ENCODE peak calls at places on chromosomes 4 and X, in nine cellular contexts. One of them, this sample, is unnamed.

GRCh38 chr4:555566-556275 is 20.4 kb downstream of the TMEM271 start:
- DNase-seq in CD8-positive, alpha-beta T cell: no peak
- DNase-seq in WTC11: no peak
- DNase-seq in activated CD4-positive, alpha-beta T cell treated with anti-CD3 and anti-CD28 coated beads, Interleukin-2, amount 50 U/mL, for 1 hour: no peak
- DNase-seq in HCEC 1CT: no peak
- DNase-seq in tibial nerve: no peak
- DNase-seq in uterus: no peak
- DNase-seq in cardiac septum: peak
- DNase-seq in islet precursor cell: peak
- DNase-seq in this sample: no peak

GRCh38 chr4:143581331-143581961 is 67.9 kb downstream of the SMARCA5 start:
- DNase-seq in CD8-positive, alpha-beta T cell: no peak
- DNase-seq in WTC11: peak
- DNase-seq in activated CD4-positive, alpha-beta T cell treated with anti-CD3 and anti-CD28 coated beads, Interleukin-2, amount 50 U/mL, for 1 hour: no peak
- DNase-seq in HCEC 1CT: no peak
- DNase-seq in tibial nerve: no peak
- DNase-seq in uterus: no peak
- DNase-seq in cardiac septum: no peak
- DNase-seq in islet precursor cell: peak
- DNase-seq in this sample: no peak

GRCh38 chr4:100362363-100362762 is 155.5 kb downstream of the EMCN start:
- DNase-seq in CD8-positive, alpha-beta T cell: no peak
- DNase-seq in WTC11: no peak
- DNase-seq in activated CD4-positive, alpha-beta T cell treated with anti-CD3 and anti-CD28 coated beads, Interleukin-2, amount 50 U/mL, for 1 hour: no peak
- DNase-seq in HCEC 1CT: peak
- DNase-seq in tibial nerve: no peak
- DNase-seq in uterus: no peak
- DNase-seq in cardiac septum: no peak
- DNase-seq in islet precursor cell: no peak
- DNase-seq in this sample: no peak

GRCh38 chr4:21976166-21976565 is 27.6 kb upstream of the KCNIP4 start:
- DNase-seq in CD8-positive, alpha-beta T cell: no peak
- DNase-seq in WTC11: no peak
- DNase-seq in activated CD4-positive, alpha-beta T cell treated with anti-CD3 and anti-CD28 coated beads, Interleukin-2, amount 50 U/mL, for 1 hour: no peak
- DNase-seq in HCEC 1CT: no peak
- DNase-seq in tibial nerve: no peak
- DNase-seq in uterus: peak
- DNase-seq in cardiac septum: no peak
- DNase-seq in islet precursor cell: no peak
- DNase-seq in this sample: no peak

GRCh38 chr4:83852085-83852451 is 316.2 kb downstream of the GPAT3 start:
- DNase-seq in CD8-positive, alpha-beta T cell: no peak
- DNase-seq in WTC11: no peak
- DNase-seq in activated CD4-positive, alpha-beta T cell treated with anti-CD3 and anti-CD28 coated beads, Interleukin-2, amount 50 U/mL, for 1 hour: no peak
- DNase-seq in HCEC 1CT: peak
- DNase-seq in tibial nerve: no peak
- DNase-seq in uterus: no peak
- DNase-seq in cardiac septum: no peak
- DNase-seq in islet precursor cell: no peak
- DNase-seq in this sample: peak

GRCh38 chr4:5863461-5864113 is 29.3 kb downstream of the CRMP1 start:
- DNase-seq in CD8-positive, alpha-beta T cell: no peak
- DNase-seq in WTC11: no peak
- DNase-seq in activated CD4-positive, alpha-beta T cell treated with anti-CD3 and anti-CD28 coated beads, Interleukin-2, amount 50 U/mL, for 1 hour: no peak
- DNase-seq in HCEC 1CT: peak
- DNase-seq in tibial nerve: no peak
- DNase-seq in uterus: no peak
- DNase-seq in cardiac septum: no peak
- DNase-seq in islet precursor cell: no peak
- DNase-seq in this sample: peak

GRCh38 chr4:7591409-7592063 is 156.8 kb upstream of the PSAPL1 start:
- DNase-seq in CD8-positive, alpha-beta T cell: no peak
- DNase-seq in WTC11: no peak
- DNase-seq in activated CD4-positive, alpha-beta T cell treated with anti-CD3 and anti-CD28 coated beads, Interleukin-2, amount 50 U/mL, for 1 hour: no peak
- DNase-seq in HCEC 1CT: no peak
- DNase-seq in tibial nerve: no peak
- DNase-seq in uterus: no peak
- DNase-seq in cardiac septum: no peak
- DNase-seq in islet precursor cell: no peak
- DNase-seq in this sample: no peak

GRCh38 chr4:173857828-173858227 is 327.8 kb upstream of the HAND2 start:
- DNase-seq in CD8-positive, alpha-beta T cell: no peak
- DNase-seq in WTC11: no peak
- DNase-seq in activated CD4-positive, alpha-beta T cell treated with anti-CD3 and anti-CD28 coated beads, Interleukin-2, amount 50 U/mL, for 1 hour: no peak
- DNase-seq in HCEC 1CT: no peak
- DNase-seq in tibial nerve: no peak
- DNase-seq in uterus: no peak
- DNase-seq in cardiac septum: no peak
- DNase-seq in islet precursor cell: no peak
- DNase-seq in this sample: no peak

GRCh38 chr4:154686838-154687237 is 57.0 kb upstream of the LRAT start:
- DNase-seq in CD8-positive, alpha-beta T cell: no peak
- DNase-seq in WTC11: no peak
- DNase-seq in activated CD4-positive, alpha-beta T cell treated with anti-CD3 and anti-CD28 coated beads, Interleukin-2, amount 50 U/mL, for 1 hour: no peak
- DNase-seq in HCEC 1CT: peak
- DNase-seq in tibial nerve: no peak
- DNase-seq in uterus: no peak
- DNase-seq in cardiac septum: no peak
- DNase-seq in islet precursor cell: no peak
- DNase-seq in this sample: peak

GRCh38 chr4:7898385-7898784 is 41.3 kb downstream of the AFAP1 start:
- DNase-seq in CD8-positive, alpha-beta T cell: no peak
- DNase-seq in WTC11: no peak
- DNase-seq in activated CD4-positive, alpha-beta T cell treated with anti-CD3 and anti-CD28 coated beads, Interleukin-2, amount 50 U/mL, for 1 hour: no peak
- DNase-seq in HCEC 1CT: no peak
- DNase-seq in tibial nerve: no peak
- DNase-seq in uterus: no peak
- DNase-seq in cardiac septum: no peak
- DNase-seq in islet precursor cell: no peak
- DNase-seq in this sample: no peak

GRCh38 chr4:20443406-20443805 is 191.7 kb downstream of the SLIT2 start:
- DNase-seq in CD8-positive, alpha-beta T cell: no peak
- DNase-seq in WTC11: no peak
- DNase-seq in activated CD4-positive, alpha-beta T cell treated with anti-CD3 and anti-CD28 coated beads, Interleukin-2, amount 50 U/mL, for 1 hour: no peak
- DNase-seq in HCEC 1CT: no peak
- DNase-seq in tibial nerve: no peak
- DNase-seq in uterus: no peak
- DNase-seq in cardiac septum: no peak
- DNase-seq in islet precursor cell: no peak
- DNase-seq in this sample: no peak

GRCh38 chr4:14000091-14000814 is 372.7 kb upstream of the BOD1L1 start:
- DNase-seq in CD8-positive, alpha-beta T cell: no peak
- DNase-seq in WTC11: no peak
- DNase-seq in activated CD4-positive, alpha-beta T cell treated with anti-CD3 and anti-CD28 coated beads, Interleukin-2, amount 50 U/mL, for 1 hour: no peak
- DNase-seq in HCEC 1CT: peak
- DNase-seq in tibial nerve: no peak
- DNase-seq in uterus: no peak
- DNase-seq in cardiac septum: no peak
- DNase-seq in islet precursor cell: no peak
- DNase-seq in this sample: no peak

GRCh38 chr4:88104902-88105610 is 53.4 kb downstream of the ABCG2 start:
- DNase-seq in CD8-positive, alpha-beta T cell: no peak
- DNase-seq in WTC11: no peak
- DNase-seq in activated CD4-positive, alpha-beta T cell treated with anti-CD3 and anti-CD28 coated beads, Interleukin-2, amount 50 U/mL, for 1 hour: no peak
- DNase-seq in HCEC 1CT: peak
- DNase-seq in tibial nerve: no peak
- DNase-seq in uterus: no peak
- DNase-seq in cardiac septum: no peak
- DNase-seq in islet precursor cell: no peak
- DNase-seq in this sample: peak

GRCh38 chrX:23317799-23318724 is 16.6 kb upstream of the PTCHD1 start:
- DNase-seq in CD8-positive, alpha-beta T cell: peak
- DNase-seq in WTC11: peak
- DNase-seq in activated CD4-positive, alpha-beta T cell treated with anti-CD3 and anti-CD28 coated beads, Interleukin-2, amount 50 U/mL, for 1 hour: no peak
- DNase-seq in HCEC 1CT: peak
- DNase-seq in tibial nerve: no peak
- DNase-seq in uterus: no peak
- DNase-seq in cardiac septum: no peak
- DNase-seq in islet precursor cell: peak
- DNase-seq in this sample: no peak

GRCh38 chrX:12770440-12770839 is 20.8 kb upstream of the PRPS2 start:
- DNase-seq in CD8-positive, alpha-beta T cell: no peak
- DNase-seq in WTC11: no peak
- DNase-seq in activated CD4-positive, alpha-beta T cell treated with anti-CD3 and anti-CD28 coated beads, Interleukin-2, amount 50 U/mL, for 1 hour: no peak
- DNase-seq in HCEC 1CT: peak
- DNase-seq in tibial nerve: no peak
- DNase-seq in uterus: no peak
- DNase-seq in cardiac septum: no peak
- DNase-seq in islet precursor cell: no peak
- DNase-seq in this sample: peak

GRCh38 chrX:110143454-110144210 is 140.7 kb downstream of the TMEM164 start:
- DNase-seq in CD8-positive, alpha-beta T cell: no peak
- DNase-seq in WTC11: no peak
- DNase-seq in activated CD4-positive, alpha-beta T cell treated with anti-CD3 and anti-CD28 coated beads, Interleukin-2, amount 50 U/mL, for 1 hour: no peak
- DNase-seq in HCEC 1CT: no peak
- DNase-seq in tibial nerve: no peak
- DNase-seq in uterus: no peak
- DNase-seq in cardiac septum: peak
- DNase-seq in islet precursor cell: no peak
- DNase-seq in this sample: no peak

This sample was measured in fibroblast of lung.